ENCODE peak calls at places on chromosomes 4 and X, in five cellular contexts. T is EH, Q is neural crest cell, H is PC-9, M is GM06990. C is an unnamed sample.

GRCh38 chr4:75990129-75990528 is 616 bp downstream of the SDAD1 start:
- DNase-seq in H (no peak), Q (no peak), M (no peak), T (peak), C (no peak)

GRCh38 chrX:1493877-1494510 is 41.3 kb upstream of the ASMTL start:
- DNase-seq in Q (no peak), T (no peak), M (peak), H (no peak), C (no peak)

GRCh38 chrX:136868283-136869055 is 12.1 kb downstream of the RBMX start:
- DNase-seq in Q (no peak), M (no peak), T (no peak), H (no peak), C (no peak)

GRCh38 chrX:68692651-68693050 is 45.2 kb downstream of the STARD8 start:
- DNase-seq in M (no peak), Q (no peak), T (peak), H (no peak), C (no peak)

GRCh38 chr4:92263575-92263974 is 40.2 kb upstream of the GRID2 start:
- DNase-seq in T (no peak), Q (no peak), H (no peak), M (no peak), C (no peak)

GRCh38 chr4:138494931-138495330 is 252.8 kb upstream of the SLC7A11 start:
- DNase-seq in M (no peak), Q (no peak), T (peak), H (peak), C (no peak)

GRCh38 chrX:150044556-150044955 is 106.3 kb upstream of the EOLA2 start:
- DNase-seq in M (no peak), H (no peak), T (peak), Q (no peak), C (no peak)

GRCh38 chr4:45063701-45064100 is 337.3 kb upstream of the GNPDA2 start:
- DNase-seq in T (no peak), H (no peak), Q (no peak), M (no peak), C (no peak)

GRCh38 chr4:77092832-77093800 is 17.3 kb upstream of the CCNI start:
- DNase-seq in Q (no peak), M (no peak), H (peak), T (peak), C (no peak)

GRCh38 chr4:158253350-158253980 is 43.2 kb downstream of the TMEM144 start:
- DNase-seq in H (peak), Q (peak), T (peak), M (peak), C (peak)

GRCh38 chr4:5956285-5957021 is 61.8 kb downstream of the C4orf50 start:
- DNase-seq in T (peak), H (peak), M (peak), Q (peak), C (no peak)

GRCh38 chrX:70664726-70665125 is 220.1 kb downstream of the DLG3 start:
- DNase-seq in T (peak), H (no peak), Q (no peak), M (no peak), C (no peak)

GRCh38 chrX:57906790-57907189 is 3.5 kb downstream of the ZXDA start:
- DNase-seq in Q (no peak), M (no peak), T (peak), H (no peak), C (no peak)